ENCODE peak calls at places on chromosomes 16 and 17, in four cellular contexts. One of them, this sample, is unnamed.

GRCh38 chr16:10577305-10578202 is 2.8 kb downstream of the EMP2 start:
- DNase-seq in cardiac muscle cell: no peak
- DNase-seq in lung: no peak
- DNase-seq in AG10803: peak
- DNase-seq in this sample: no peak

GRCh38 chr17:35540589-35541404 is 3.3 kb upstream of the SLFN12L start:
- DNase-seq in cardiac muscle cell: peak
- DNase-seq in lung: peak
- DNase-seq in AG10803: peak
- DNase-seq in this sample: no peak

GRCh38 chr17:40534431-40535189 is 30.7 kb downstream of the CCR7 start:
- DNase-seq in cardiac muscle cell: no peak
- DNase-seq in lung: no peak
- DNase-seq in AG10803: peak
- DNase-seq in this sample: no peak

GRCh38 chr17:68420065-68420847 is 37.0 kb downstream of the WIPI1 start:
- DNase-seq in cardiac muscle cell: no peak
- DNase-seq in lung: no peak
- DNase-seq in AG10803: no peak
- DNase-seq in this sample: no peak

GRCh38 chr17:74807925-74808324 is 31.8 kb upstream of the NAT9 start:
- DNase-seq in cardiac muscle cell: no peak
- DNase-seq in lung: no peak
- DNase-seq in AG10803: no peak
- DNase-seq in this sample: no peak

GRCh38 chr16:10883004-10883403 is 6.0 kb downstream of the CIITA start:
- DNase-seq in cardiac muscle cell: no peak
- DNase-seq in lung: peak
- DNase-seq in AG10803: no peak
- DNase-seq in this sample: no peak

GRCh38 chr16:87457051-87457611 is 35.7 kb downstream of the ZCCHC14 start:
- DNase-seq in cardiac muscle cell: peak
- DNase-seq in lung: no peak
- DNase-seq in AG10803: peak
- DNase-seq in this sample: no peak

GRCh38 chr16:87570938-87571867 is 31.1 kb upstream of the JPH3 start:
- DNase-seq in cardiac muscle cell: peak
- DNase-seq in lung: peak
- DNase-seq in AG10803: peak
- DNase-seq in this sample: no peak

GRCh38 chr16:2366660-2367309 is 26.3 kb upstream of the ABCA3 start:
- DNase-seq in cardiac muscle cell: no peak
- DNase-seq in lung: no peak
- DNase-seq in AG10803: no peak
- DNase-seq in this sample: peak

GRCh38 chr16:16127469-16128116 is 95.7 kb downstream of the ABCC6 start:
- DNase-seq in cardiac muscle cell: peak
- DNase-seq in lung: peak
- DNase-seq in AG10803: peak
- DNase-seq in this sample: peak

GRCh38 chr17:59151591-59151990 is 3.4 kb downstream of the SKA2 start:
- DNase-seq in cardiac muscle cell: peak
- DNase-seq in lung: no peak
- DNase-seq in AG10803: peak
- DNase-seq in this sample: no peak

GRCh38 chr17:80782536-80783427 is 208.9 kb upstream of the CHMP6 start:
- DNase-seq in cardiac muscle cell: no peak
- DNase-seq in lung: no peak
- DNase-seq in AG10803: peak
- DNase-seq in this sample: no peak

GRCh38 chr17:61457226-61457983 is 5.2 kb downstream of the TBX4 start:
- DNase-seq in cardiac muscle cell: no peak
- DNase-seq in lung: no peak
- DNase-seq in AG10803: no peak
- DNase-seq in this sample: no peak

GRCh38 chr17:55911186-55911585 is 160.3 kb downstream of the PCTP start:
- DNase-seq in cardiac muscle cell: no peak
- DNase-seq in lung: no peak
- DNase-seq in AG10803: no peak
- DNase-seq in this sample: no peak

GRCh38 chr16:11949527-11949926 is 7.7 kb upstream of the NPIPB2 start:
- DNase-seq in cardiac muscle cell: peak
- DNase-seq in lung: peak
- DNase-seq in AG10803: peak
- DNase-seq in this sample: no peak

GRCh38 chr17:56876766-56877179 is 37.1 kb downstream of the TRIM25 start:
- DNase-seq in cardiac muscle cell: peak
- DNase-seq in lung: no peak
- DNase-seq in AG10803: no peak
- DNase-seq in this sample: no peak

GRCh38 chr16:81994485-81994884 is 16.8 kb downstream of the SDR42E1 start:
- DNase-seq in cardiac muscle cell: no peak
- DNase-seq in lung: no peak
- DNase-seq in AG10803: no peak
- DNase-seq in this sample: no peak

GRCh38 chr17:62807812-62808575 is at the start of gene MARCHF10:
- DNase-seq in cardiac muscle cell: no peak
- DNase-seq in lung: peak
- DNase-seq in AG10803: no peak
- DNase-seq in this sample: no peak
- H3K4me3 ChIP-seq in cardiac muscle cell: peak
- H3K4me3 ChIP-seq in lung: no peak
- H3K4me3 ChIP-seq in AG10803: no peak
- H3K4me3 ChIP-seq in this sample: no peak

DNA sequence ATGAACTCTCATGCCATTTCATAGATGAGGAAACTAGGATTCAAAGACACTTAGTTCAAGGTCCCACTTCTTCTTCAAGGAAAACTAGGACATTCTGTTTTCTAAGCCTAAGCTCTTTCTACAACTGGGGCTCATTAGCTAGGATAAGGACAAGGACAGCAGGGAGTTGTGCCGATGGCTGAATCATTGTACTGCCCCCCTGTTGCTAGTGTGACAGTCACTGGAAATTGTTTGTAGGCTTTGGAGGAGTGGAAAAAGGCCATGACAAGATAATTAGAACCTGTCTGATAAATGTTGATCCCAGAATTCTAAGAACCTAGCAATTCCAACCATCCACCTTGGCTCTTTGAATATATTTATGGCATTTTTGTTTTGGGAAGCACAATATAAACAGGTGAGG is 445.7 kb downstream of the CDH8 start:
- DNase-seq in cardiac muscle cell: no peak
- DNase-seq in lung: no peak
- DNase-seq in AG10803: no peak
- DNase-seq in this sample: no peak
- TF ChIP-seq CTCF in cardiac muscle cell: no peak
- TF ChIP-seq CTCF in lung: no peak
- TF ChIP-seq CTCF in AG10803: no peak
- TF ChIP-seq CTCF in this sample: no peak

GRCh38 chr17:77530591-77530990 is 389.8 kb downstream of the SEC14L1 start:
- DNase-seq in cardiac muscle cell: no peak
- DNase-seq in lung: no peak
- DNase-seq in AG10803: no peak
- DNase-seq in this sample: no peak

GRCh38 chr17:77528516-77529327 is 388.0 kb downstream of the SEC14L1 start:
- DNase-seq in cardiac muscle cell: no peak
- DNase-seq in lung: no peak
- DNase-seq in AG10803: no peak
- DNase-seq in this sample: no peak

GRCh38 chr17:77527836-77528505 is 387.2 kb downstream of the SEC14L1 start:
- DNase-seq in cardiac muscle cell: no peak
- DNase-seq in lung: no peak
- DNase-seq in AG10803: no peak
- DNase-seq in this sample: no peak

GRCh38 chr17:77531002-77531401 is 390.2 kb downstream of the SEC14L1 start:
- DNase-seq in cardiac muscle cell: no peak
- DNase-seq in lung: no peak
- DNase-seq in AG10803: no peak
- DNase-seq in this sample: no peak

GRCh38 chr17:77529328-77529650 is 388.5 kb downstream of the SEC14L1 start:
- DNase-seq in cardiac muscle cell: no peak
- DNase-seq in lung: no peak
- DNase-seq in AG10803: no peak
- DNase-seq in this sample: no peak
- H3K4me3 ChIP-seq in cardiac muscle cell: no peak
- H3K4me3 ChIP-seq in lung: no peak
- H3K4me3 ChIP-seq in AG10803: no peak
- H3K4me3 ChIP-seq in this sample: no peak

GRCh38 chr16:69859105-69859969 is 91.8 kb upstream of the CLEC18A start:
- DNase-seq in cardiac muscle cell: no peak
- DNase-seq in lung: peak
- DNase-seq in AG10803: no peak
- DNase-seq in this sample: no peak
- TF ChIP-seq CTCF in cardiac muscle cell: no peak
- TF ChIP-seq CTCF in lung: no peak
- TF ChIP-seq CTCF in AG10803: peak
- TF ChIP-seq CTCF in this sample: peak

GRCh38 chr17:21005803-21006202 is 37.0 kb downstream of the USP22 start:
- DNase-seq in cardiac muscle cell: no peak
- DNase-seq in lung: no peak
- DNase-seq in AG10803: no peak
- DNase-seq in this sample: no peak
- H3K4me3 ChIP-seq in cardiac muscle cell: no peak
- H3K4me3 ChIP-seq in lung: no peak
- H3K4me3 ChIP-seq in AG10803: no peak
- H3K4me3 ChIP-seq in this sample: no peak

DNA sequence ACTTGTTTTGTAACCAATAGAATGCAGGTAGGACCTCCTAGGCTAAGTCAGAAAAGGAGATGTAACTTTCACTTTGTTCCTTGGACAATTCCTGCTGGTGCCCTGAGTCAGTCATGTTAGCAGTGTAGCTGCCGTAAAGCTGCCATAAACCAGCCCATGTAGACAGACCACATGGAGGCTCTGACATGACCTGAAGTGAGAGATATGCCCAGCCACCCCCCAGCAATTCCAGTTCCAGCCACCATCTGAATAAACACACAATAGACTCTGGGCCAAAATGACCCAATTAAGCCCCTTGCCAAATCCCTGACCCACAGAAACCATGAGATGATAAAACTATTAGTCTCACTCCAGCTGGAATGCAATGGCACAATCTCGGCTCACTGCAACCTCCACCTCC is 20.6 kb downstream of the SMURF2 start:
- DNase-seq in cardiac muscle cell: peak
- DNase-seq in lung: no peak
- DNase-seq in AG10803: peak
- DNase-seq in this sample: no peak
- TF ChIP-seq CTCF in cardiac muscle cell: no peak
- TF ChIP-seq CTCF in lung: no peak
- TF ChIP-seq CTCF in AG10803: no peak
- TF ChIP-seq CTCF in this sample: no peak

GRCh38 chr16:47431960-47432359 is 28.9 kb downstream of the ITFG1 start:
- DNase-seq in cardiac muscle cell: no peak
- DNase-seq in lung: no peak
- DNase-seq in AG10803: no peak
- DNase-seq in this sample: no peak

GRCh38 chr16:47424846-47425245 is 36.0 kb downstream of the ITFG1 start:
- DNase-seq in cardiac muscle cell: no peak
- DNase-seq in lung: no peak
- DNase-seq in AG10803: no peak
- DNase-seq in this sample: no peak

GRCh38 chr16:47426806-47427205 is 34.1 kb downstream of the ITFG1 start:
- DNase-seq in cardiac muscle cell: no peak
- DNase-seq in lung: no peak
- DNase-seq in AG10803: no peak
- DNase-seq in this sample: no peak
- H3K4me3 ChIP-seq in cardiac muscle cell: no peak
- H3K4me3 ChIP-seq in lung: no peak
- H3K4me3 ChIP-seq in AG10803: no peak
- H3K4me3 ChIP-seq in this sample: no peak

DNA sequence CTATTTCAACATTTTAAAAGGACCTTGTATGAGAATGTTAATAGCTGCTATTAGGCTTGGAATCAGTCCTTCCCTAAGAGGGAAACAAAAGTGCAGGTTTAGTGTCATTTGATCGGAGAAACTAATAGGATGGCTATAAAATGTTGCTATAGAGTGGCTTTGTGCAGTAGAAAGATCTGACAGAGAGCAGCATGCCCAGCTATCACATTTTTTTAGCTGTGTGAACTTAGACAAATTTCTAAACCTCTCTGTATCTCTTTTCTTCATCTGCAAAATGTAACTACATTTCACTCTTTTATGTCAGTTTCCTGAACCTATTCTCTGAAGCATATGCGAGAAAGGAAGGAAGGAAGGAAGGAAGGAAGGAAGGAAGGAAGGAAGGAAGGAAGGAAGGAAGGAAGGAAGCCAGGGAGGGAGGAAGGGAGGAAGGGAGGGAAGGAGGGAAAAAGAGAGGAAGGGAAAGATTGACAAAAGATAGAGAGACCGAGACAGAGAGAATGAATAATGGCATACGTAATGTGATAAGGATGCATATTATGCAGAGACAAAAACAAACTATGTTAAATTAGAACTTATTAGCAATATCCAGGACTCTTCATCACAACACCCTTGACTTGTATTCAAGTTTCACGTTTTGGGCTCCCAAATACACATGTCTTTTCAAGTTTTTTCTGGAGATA is 52.6 kb upstream of the CDH8 start:
- DNase-seq in cardiac muscle cell: no peak
- DNase-seq in lung: no peak
- DNase-seq in AG10803: no peak
- DNase-seq in this sample: no peak
- TF ChIP-seq CTCF in cardiac muscle cell: no peak
- TF ChIP-seq CTCF in lung: no peak
- TF ChIP-seq CTCF in AG10803: no peak
- TF ChIP-seq CTCF in this sample: no peak

This sample was measured in GM12864.